ENCODE peak calls at places on chromosomes 2 and 18, in five cellular contexts. M is mucosa of descending colon, O is hepatocyte, S is fibroblast of pulmonary artery, Q is fibroblast of lung. D is an unnamed sample.

GRCh38 chr2:217105733-217106649 is 246.1 kb upstream of the TNP1 start:
- DNase-seq in M (no peak), S (peak), Q (peak), O (peak), D (no peak)

GRCh38 chr2:80351229-80351628 is 46.7 kb upstream of the LRRTM1 start:
- DNase-seq in Q (peak), O (no peak), S (no peak), M (no peak), D (no peak)

GRCh38 chr2:184541591-184541990 is 56.7 kb upstream of the ZNF804A start:
- DNase-seq in M (no peak), Q (no peak), O (no peak), S (no peak), D (no peak)

GRCh38 chr2:15450808-15451207 is 110.3 kb downstream of the NBAS start:
- DNase-seq in M (no peak), S (no peak), Q (no peak), O (no peak), D (no peak)

GRCh38 chr2:239131521-239131920 is 269.3 kb downstream of the HDAC4 start:
- DNase-seq in O (no peak), M (no peak), S (no peak), Q (no peak), D (no peak)

GRCh38 chr2:204950695-204951094 is 405.4 kb downstream of the PARD3B start:
- DNase-seq in S (peak), O (no peak), M (no peak), Q (peak), D (no peak)

GRCh38 chr18:49898421-49898820 is 85.1 kb upstream of the ACAA2 start:
- DNase-seq in Q (peak), M (peak), S (peak), O (peak), D (peak)

GRCh38 chr2:68449395-68449678 is 17.8 kb downstream of the FBXO48 start:
- DNase-seq in O (no peak), S (no peak), M (no peak), Q (no peak), D (no peak)

GRCh38 chr2:3628800-3629199 is 29.2 kb upstream of the ALLC start:
- DNase-seq in M (no peak), O (no peak), Q (no peak), S (no peak), D (no peak)

GRCh38 chr2:159286709-159287441 is 372 bp upstream of the WDSUB1 start:
- DNase-seq in Q (peak), O (peak), S (peak), M (peak), D (peak)

GRCh38 chr2:159285929-159286708 is at the start of gene WDSUB1:
- DNase-seq in Q (peak), M (peak), S (peak), O (peak), D (peak)

GRCh38 chr2:159287733-159288132 is 1.2 kb upstream of the WDSUB1 start:
- DNase-seq in Q (no peak), O (no peak), S (no peak), M (no peak), D (no peak)

GRCh38 chr2:159292157-159292556 is 5.7 kb upstream of the WDSUB1 start:
- DNase-seq in S (no peak), Q (no peak), M (no peak), O (no peak), D (no peak)

GRCh38 chr2:159290289-159290907 is 3.9 kb upstream of the WDSUB1 start:
- DNase-seq in M (no peak), S (peak), O (peak), Q (peak), D (no peak)
- TF ChIP-seq CTCF in M (no peak), S (no peak), O (no peak), Q (peak), D (no peak)

GRCh38 chr2:104078431-104079157 is 775.3 kb upstream of the POU3F3 start:
- DNase-seq in Q (no peak), M (no peak), O (peak), S (no peak), D (no peak)
- TF ChIP-seq CTCF in Q (no peak), M (no peak), O (peak), S (no peak), D (peak)

GRCh38 chr2:143559202-143559601 is 430.0 kb downstream of the ARHGAP15 start:
- DNase-seq in O (no peak), M (no peak), Q (no peak), S (no peak), D (no peak)
- TF ChIP-seq CTCF in O (no peak), M (no peak), Q (no peak), S (no peak), D (no peak)

DNA sequence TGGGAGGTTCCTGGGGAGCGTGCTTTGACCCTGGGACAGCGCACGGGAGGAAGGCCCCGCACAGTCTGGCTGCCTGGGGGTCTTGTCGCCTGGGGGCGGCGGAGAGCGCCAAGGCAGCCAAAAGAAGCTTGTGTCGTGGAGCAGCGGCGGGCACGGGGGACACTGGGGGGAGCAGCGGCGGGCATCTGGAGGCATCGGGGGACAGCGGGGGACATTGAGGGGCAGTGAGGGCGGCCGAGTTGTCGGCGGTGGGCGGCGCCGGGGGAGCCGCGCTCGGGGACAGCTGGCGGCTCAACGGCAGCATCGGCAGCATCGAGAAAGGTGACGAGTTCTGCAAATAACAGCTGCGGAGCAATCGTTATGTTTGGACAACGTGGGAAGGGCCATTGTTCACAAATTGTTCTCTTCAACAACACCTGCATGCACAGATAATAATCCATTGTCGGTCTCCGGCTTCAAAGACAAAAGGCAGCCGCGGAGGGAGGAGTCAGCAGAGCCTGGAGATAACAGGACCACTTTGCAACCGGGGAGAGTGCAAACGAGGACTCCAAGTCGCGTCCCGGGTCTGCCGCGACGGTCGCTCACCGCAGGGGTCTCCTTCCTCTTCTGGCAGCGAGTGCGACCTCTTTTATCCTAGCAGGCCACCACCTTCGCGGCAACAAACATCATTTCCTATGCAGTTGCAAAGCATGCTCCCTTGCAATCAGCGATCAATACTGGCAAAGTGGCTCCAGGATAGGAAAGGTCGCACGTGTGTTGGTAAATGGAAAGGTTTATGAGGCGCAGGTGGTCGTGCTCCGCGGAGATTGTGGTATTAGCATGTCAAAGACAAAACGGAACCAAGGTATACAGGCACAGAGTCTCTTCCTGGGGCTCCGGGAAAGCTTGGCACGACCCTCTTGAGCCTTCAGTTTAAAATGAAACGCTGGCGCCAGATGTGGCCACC is 132.3 kb upstream of the DLX2 start:
- DNase-seq in S (no peak), Q (no peak), M (peak), O (peak), D (peak)
- TF ChIP-seq CTCF in S (no peak), Q (no peak), M (no peak), O (no peak), D (no peak)

GRCh38 chr18:4813708-4814107 is 358.6 kb upstream of the DLGAP1 start:
- DNase-seq in S (no peak), O (no peak), Q (no peak), M (no peak), D (no peak)
- TF ChIP-seq CTCF in S (no peak), O (no peak), Q (no peak), M (no peak), D (no peak)

GRCh38 chr2:64625352-64626145 is 28.2 kb downstream of the SERTAD2 start:
- DNase-seq in S (no peak), O (no peak), M (no peak), Q (no peak), D (no peak)
- TF ChIP-seq CTCF in S (no peak), O (no peak), M (no peak), Q (no peak), D (no peak)

GRCh38 chr18:56267334-56267733 is 371.1 kb downstream of the TXNL1 start:
- DNase-seq in Q (no peak), M (no peak), O (no peak), S (no peak), D (no peak)

GRCh38 chr18:56270851-56271250 is 367.5 kb downstream of the TXNL1 start:
- DNase-seq in O (no peak), Q (no peak), S (no peak), M (no peak), D (no peak)

GRCh38 chr18:56269958-56270357 is 368.4 kb downstream of the TXNL1 start:
- DNase-seq in Q (peak), M (no peak), S (no peak), O (no peak), D (no peak)
- TF ChIP-seq CTCF in Q (no peak), M (no peak), S (no peak), O (no peak), D (no peak)

GRCh38 chr18:79068946-79069791 is at the start of gene ATP9B:
- DNase-seq in M (peak), O (peak), Q (peak), S (peak), D (peak)
- TF ChIP-seq CTCF in M (no peak), O (no peak), Q (peak), S (no peak), D (no peak)

GRCh38 chr18:35501369-35501768 is 3.6 kb upstream of the INO80C start:
- DNase-seq in S (no peak), M (no peak), Q (no peak), O (no peak), D (no peak)
- TF ChIP-seq CTCF in S (no peak), M (no peak), Q (no peak), O (no peak), D (no peak)

DNA sequence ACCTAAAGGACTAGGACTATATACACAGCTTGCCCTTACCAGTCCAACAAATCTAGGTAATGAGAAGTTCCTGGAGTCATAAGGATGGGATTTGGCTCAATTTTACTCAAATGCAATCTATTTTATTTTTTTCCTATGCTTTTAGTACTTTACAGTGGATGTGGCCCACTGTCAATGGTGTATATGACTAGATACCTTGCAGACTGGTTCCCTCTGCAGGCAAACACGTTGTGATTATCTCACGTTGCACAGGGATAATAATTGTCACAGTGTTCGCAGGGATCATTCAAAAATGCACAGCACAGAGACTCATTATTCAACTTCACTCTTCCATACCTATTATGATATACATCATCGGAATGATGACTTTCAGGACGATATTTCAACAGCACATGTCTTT is 359.7 kb downstream of the MBD2 start:
- DNase-seq in Q (no peak), S (peak), M (peak), O (no peak), D (no peak)
- TF ChIP-seq CTCF in Q (no peak), S (peak), M (no peak), O (peak), D (no peak)

D was measured in neural crest cell.